ENCODE peak calls at places on chromosome 10, in five cellular contexts. G is A549, Z is body of pancreas, E is transverse colon, M is stomach. V is an unnamed sample. For H3K4me1, the result is how much of the 10 kb centered on the place peaks cover.

GRCh38 chr10:97676770-97677581 is 10.1 kb downstream of the AVPI1 start:
- DNase-seq in G (peak), Z (peak), E (peak), M (peak), V (peak)

GRCh38 chr10:88411772-88412349 is 171.3 kb downstream of the RNLS start:
- DNase-seq in G (no peak), Z (no peak), E (no peak), M (no peak), V (no peak)

GRCh38 chr10:132893090-132893489 is 49.3 kb downstream of the CFAP46 start:
- DNase-seq in G (no peak), Z (peak), E (no peak), M (no peak), V (peak)

GRCh38 chr10:50614444-50615137 is 9.2 kb downstream of the SGMS1 start:
- DNase-seq in G (peak), Z (peak), E (no peak), M (peak), V (peak)

GRCh38 chr10:110448682-110449418 is 48.9 kb upstream of the DUSP5 start:
- DNase-seq in G (no peak), Z (no peak), E (no peak), M (no peak), V (no peak)

GRCh38 chr10:13961096-13961495 is 369.6 kb downstream of the FRMD4A start:
- DNase-seq in G (no peak), Z (no peak), E (no peak), M (no peak), V (no peak)

GRCh38 chr10:121092341-121093099 is 241.4 kb downstream of the WDR11 start:
- DNase-seq in G (no peak), Z (peak), E (peak), M (no peak), V (no peak)

GRCh38 chr10:37906382-37906781 is 49.0 kb upstream of the ZNF248 start:
- DNase-seq in G (no peak), Z (no peak), E (no peak), M (no peak), V (no peak)

GRCh38 chr10:22712959-22713852 is 1.2 kb downstream of the PIP4K2A start:
- DNase-seq in G (no peak), Z (peak), E (peak), M (peak), V (peak)

GRCh38 chr10:122154733-122155366 is 116.2 kb upstream of the BTBD16 start:
- DNase-seq in G (no peak), Z (no peak), E (no peak), M (no peak), V (no peak)

GRCh38 chr10:71423936-71424335 is 27.2 kb downstream of the CDH23 start:
- DNase-seq in G (no peak), Z (no peak), E (no peak), M (no peak), V (peak)

GRCh38 chr10:58894929-58895328 is 281.5 kb upstream of the PHYHIPL start:
- DNase-seq in G (no peak), Z (no peak), E (no peak), M (no peak), V (no peak)

GRCh38 chr10:34280599-34281374 is 534.3 kb downstream of the PARD3 start:
- DNase-seq in G (peak), Z (no peak), E (no peak), M (no peak), V (no peak)

GRCh38 chr10:34377833-34378232 is 437.3 kb downstream of the PARD3 start:
- DNase-seq in G (no peak), Z (no peak), E (no peak), M (no peak), V (no peak)

GRCh38 chr10:5506751-5507648 is 7.6 kb upstream of the CALML5 start:
- DNase-seq in G (no peak), Z (no peak), E (peak), M (no peak), V (no peak)

GRCh38 chr10:70656489-70656888 is 15.8 kb upstream of the ADAMTS14 start:
- DNase-seq in G (no peak), Z (no peak), E (no peak), M (no peak), V (no peak)

GRCh38 chr10:24433705-24434104 is 224.8 kb downstream of the KIAA1217 start:
- DNase-seq in G (no peak), Z (no peak), E (no peak), M (no peak), V (no peak)

GRCh38 chr10:79060641-79061255 is 8.0 kb upstream of the ZMIZ1 start:
- DNase-seq in G (no peak), Z (peak), E (peak), M (peak), V (no peak)

DNA sequence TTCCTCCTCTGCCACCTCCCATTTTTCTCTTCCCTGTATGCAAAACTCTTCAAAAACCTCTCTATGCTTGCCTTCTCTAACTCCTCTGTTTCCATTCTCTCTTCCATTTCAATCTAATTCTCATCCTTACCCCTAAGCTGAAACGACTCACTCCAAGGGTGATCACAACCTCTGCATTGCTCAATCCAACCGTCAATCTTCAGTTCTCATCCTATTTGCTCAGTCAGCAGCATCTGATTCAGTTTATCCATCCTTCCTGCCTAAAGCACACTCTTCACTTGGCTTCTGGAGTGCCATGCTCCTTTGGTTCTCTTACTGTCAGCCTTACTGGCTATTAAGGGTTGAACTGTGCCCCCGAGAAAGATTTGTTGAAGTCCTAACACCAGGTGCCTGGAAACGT is 163.5 kb upstream of the NEBL start:
- DNase-seq in G (no peak), Z (no peak), E (no peak), M (no peak), V (no peak)
- H3K4me1 ChIP-seq in G (under half), Z (under half), E (under half), M (under half), V (under half)

GRCh38 chr10:119769886-119770285 is 44.0 kb downstream of the INPP5F start:
- DNase-seq in G (no peak), Z (no peak), E (no peak), M (no peak), V (no peak)
- TF ChIP-seq POLR2A in G (no peak), Z (no peak), E (no peak), M (no peak), V (no peak)

GRCh38 chr10:80187060-80187459 is 18.3 kb downstream of the ANXA11 start:
- DNase-seq in G (no peak), Z (no peak), E (no peak), M (no peak), V (no peak)
- H3K4me1 ChIP-seq in G (under half), Z (half or more), E (half or more), M (half or more), V (half or more)

DNA sequence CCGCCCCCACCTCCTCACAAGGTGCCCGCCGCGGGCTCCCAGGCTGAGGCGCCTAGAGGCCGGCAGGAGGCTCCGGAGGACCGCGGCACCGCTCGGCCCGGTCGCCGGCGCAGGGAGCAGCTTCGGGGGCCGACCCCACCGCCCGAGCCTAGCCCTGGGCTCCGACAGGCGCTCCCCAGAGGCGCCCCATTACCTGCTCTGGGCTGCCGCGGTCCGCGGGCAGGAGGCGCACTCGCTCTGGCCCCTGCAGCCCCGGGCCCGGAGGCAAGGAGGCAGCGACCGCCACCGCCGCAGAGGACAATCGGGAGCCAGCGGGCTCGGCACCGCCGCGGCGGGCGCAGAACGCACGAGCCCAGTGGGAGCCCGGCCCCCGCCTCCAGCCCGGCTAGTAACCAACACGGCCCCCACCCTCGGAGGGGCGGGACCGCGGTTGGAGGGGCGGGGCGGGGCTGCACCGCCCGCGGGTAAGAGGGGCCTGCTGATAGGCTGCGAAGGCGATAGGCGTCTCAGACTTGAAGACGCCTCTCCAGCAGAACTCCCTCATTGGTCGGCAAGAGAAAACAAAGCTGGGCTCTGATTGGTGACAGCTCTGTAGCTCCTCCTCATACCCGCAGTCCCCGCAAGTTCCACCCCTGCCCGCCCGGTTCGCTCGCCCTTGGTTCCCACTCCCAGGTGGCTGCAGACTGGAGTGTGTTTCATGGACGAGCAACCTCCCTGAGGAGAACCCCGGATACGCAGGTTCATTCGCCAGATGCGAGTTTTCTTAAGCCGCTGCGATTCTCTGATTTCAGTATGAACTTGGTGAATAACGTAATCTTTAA is at the start of gene MPP7:
- DNase-seq in G (peak), Z (peak), E (peak), M (peak), V (peak)
- TF ChIP-seq POLR2A in G (no peak), Z (peak), E (peak), M (no peak), V (peak)

GRCh38 chr10:102479651-102480050 is 22.9 kb downstream of the ACTR1A start:
- DNase-seq in G (no peak), Z (no peak), E (no peak), M (no peak), V (no peak)
- H3K4me1 ChIP-seq in G (under half), Z (under half), E (under half), M (under half), V (under half)

DNA sequence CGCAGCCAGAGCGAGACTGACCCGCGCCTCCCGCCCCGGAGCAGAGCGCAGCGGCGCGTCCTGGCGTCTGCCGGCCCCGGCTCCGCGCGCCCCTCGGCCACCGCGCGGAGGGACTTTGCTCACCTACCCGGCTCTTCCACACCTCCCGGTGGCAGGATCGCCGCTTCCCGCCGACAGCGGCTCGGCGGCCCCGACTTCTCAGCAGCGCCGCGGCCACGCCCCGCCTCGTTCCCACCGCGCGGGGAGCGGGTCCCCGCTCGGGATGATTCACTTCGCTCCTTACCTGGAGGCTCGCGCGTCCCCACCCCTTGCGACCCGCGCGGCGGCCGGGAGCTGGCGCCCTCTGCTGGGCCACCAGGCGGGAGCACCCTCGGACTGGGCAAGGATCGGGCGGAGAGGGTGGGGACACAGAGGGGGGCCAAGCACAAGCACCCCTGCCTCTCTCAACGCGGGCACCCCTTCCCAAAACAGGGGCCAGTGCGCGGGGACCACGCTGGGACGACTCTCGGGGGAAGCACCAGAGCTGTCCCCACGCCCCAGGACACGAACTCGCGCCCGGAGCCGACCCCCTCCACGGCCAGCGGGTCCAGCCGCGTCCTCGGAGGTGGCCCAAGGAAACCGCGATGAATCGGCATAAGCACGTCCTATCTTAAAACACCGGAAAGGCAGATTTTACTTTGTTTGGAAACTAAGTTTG is 101.0 kb upstream of the SVIL start:
- DNase-seq in G (peak), Z (peak), E (peak), M (peak), V (peak)
- TF ChIP-seq POLR2A in G (no peak), Z (peak), E (peak), M (no peak), V (peak)